ENCODE peak calls at places on chromosome 9, in five cellular contexts. One of them, this sample, is unnamed.

GRCh38 chr9:16092627-16093091 is 539.8 kb downstream of the CCDC171 start:
- DNase-seq in K562: no peak
- DNase-seq in A549: no peak
- DNase-seq in HepG2: no peak
- DNase-seq in H1: no peak
- DNase-seq in this sample: no peak

GRCh38 chr9:112439171-112439570 is 47.5 kb upstream of the KIAA1958 start:
- DNase-seq in K562: no peak
- DNase-seq in A549: no peak
- DNase-seq in HepG2: no peak
- DNase-seq in H1: no peak
- DNase-seq in this sample: no peak

GRCh38 chr9:73807956-73808355 is 656.3 kb downstream of the ANXA1 start:
- DNase-seq in K562: no peak
- DNase-seq in A549: no peak
- DNase-seq in HepG2: no peak
- DNase-seq in H1: no peak
- DNase-seq in this sample: no peak

GRCh38 chr9:69829484-69829883 is 8.9 kb downstream of the CFAP95 start:
- DNase-seq in K562: no peak
- DNase-seq in A549: no peak
- DNase-seq in HepG2: no peak
- DNase-seq in H1: no peak
- DNase-seq in this sample: no peak

GRCh38 chr9:79652598-79652997 is 80.8 kb downstream of the TLE4 start:
- DNase-seq in K562: no peak
- DNase-seq in A549: no peak
- DNase-seq in HepG2: no peak
- DNase-seq in H1: no peak
- DNase-seq in this sample: peak; percentile 53

GRCh38 chr9:116632990-116633441 is 54.1 kb upstream of the TRIM32 start:
- DNase-seq in K562: no peak
- DNase-seq in A549: no peak
- DNase-seq in HepG2: no peak
- DNase-seq in H1: no peak
- DNase-seq in this sample: peak; percentile 44

GRCh38 chr9:129285382-129285781 is 107.3 kb upstream of the IER5L start:
- DNase-seq in K562: no peak
- DNase-seq in A549: no peak
- DNase-seq in HepG2: no peak
- DNase-seq in H1: no peak
- DNase-seq in this sample: no peak

GRCh38 chr9:4666042-4666699 is at the start of gene SPATA6L:
- DNase-seq in K562: no peak
- DNase-seq in A549: peak; percentile 63
- DNase-seq in HepG2: peak; percentile 11
- DNase-seq in H1: peak; percentile 52
- DNase-seq in this sample: peak; percentile 45

GRCh38 chr9:2367970-2368369 is 253.6 kb upstream of the VLDLR start:
- DNase-seq in K562: no peak
- DNase-seq in A549: no peak
- DNase-seq in HepG2: no peak
- DNase-seq in H1: no peak
- DNase-seq in this sample: no peak

GRCh38 chr9:135076876-135077430 is 10.5 kb upstream of the OLFM1 start:
- DNase-seq in K562: no peak
- DNase-seq in A549: no peak
- DNase-seq in HepG2: no peak
- DNase-seq in H1: no peak
- DNase-seq in this sample: no peak

GRCh38 chr9:93958121-93958874 is 3.1 kb upstream of the BARX1 start:
- DNase-seq in K562: no peak
- DNase-seq in A549: no peak
- DNase-seq in HepG2: no peak
- DNase-seq in H1: peak; percentile 75
- DNase-seq in this sample: no peak

GRCh38 chr9:93960221-93960970 is 5.2 kb upstream of the BARX1 start:
- DNase-seq in K562: no peak
- DNase-seq in A549: no peak
- DNase-seq in HepG2: no peak
- DNase-seq in H1: peak; percentile 72
- DNase-seq in this sample: no peak

GRCh38 chr9:93959739-93960154 is 4.6 kb upstream of the BARX1 start:
- DNase-seq in K562: no peak
- DNase-seq in A549: no peak
- DNase-seq in HepG2: no peak
- DNase-seq in H1: no peak
- DNase-seq in this sample: no peak

GRCh38 chr9:93960971-93961841 is 6.1 kb upstream of the BARX1 start:
- DNase-seq in K562: no peak
- DNase-seq in A549: no peak
- DNase-seq in HepG2: no peak
- DNase-seq in H1: no peak
- DNase-seq in this sample: no peak

DNA sequence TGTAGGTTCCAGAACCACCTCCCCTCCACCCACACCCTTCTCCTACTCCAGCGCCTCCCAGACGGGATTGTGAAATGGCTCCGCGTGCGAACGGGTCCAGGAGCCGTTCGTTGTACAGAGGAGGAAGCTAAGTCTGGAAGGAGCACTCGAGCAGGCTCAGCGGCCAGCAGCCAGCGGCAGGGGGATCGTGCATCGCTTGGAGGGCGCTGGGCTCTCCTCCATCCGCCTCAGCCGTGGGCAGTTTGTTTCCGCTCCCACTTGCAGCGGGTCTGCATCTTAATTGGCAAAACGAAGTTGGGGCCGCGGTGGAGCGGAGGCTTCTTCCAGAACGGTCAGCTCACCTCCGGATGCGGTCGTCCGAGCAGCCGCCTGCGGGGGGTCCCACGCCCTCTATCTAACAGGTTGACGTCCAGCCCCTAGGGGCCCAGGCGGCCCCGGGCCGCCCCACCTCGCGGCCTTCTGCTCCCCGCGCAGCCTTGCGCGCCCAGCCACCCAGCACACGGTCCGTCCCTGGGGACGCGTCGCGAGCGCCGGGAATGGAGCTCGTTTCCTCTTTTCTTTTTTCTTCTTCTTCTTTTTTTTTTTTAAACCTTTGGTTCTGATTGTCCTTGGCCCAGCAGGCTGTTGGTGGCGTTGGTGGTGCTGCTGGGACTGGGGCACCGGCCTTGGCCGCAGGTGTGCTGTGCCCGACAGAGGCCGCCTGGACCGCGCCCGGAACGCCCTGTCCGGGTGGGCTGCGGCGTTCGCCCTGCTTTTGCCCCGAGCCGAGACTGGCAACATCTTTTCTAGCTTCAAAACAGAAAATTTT is 3.9 kb upstream of the BARX1 start:
- DNase-seq in K562: no peak
- DNase-seq in A549: no peak
- DNase-seq in HepG2: no peak
- DNase-seq in H1: peak; percentile 75
- DNase-seq in this sample: peak; percentile 7
- TF ChIP-seq MAFK in K562: no peak
- TF ChIP-seq MAFK in A549: no peak
- TF ChIP-seq MAFK in HepG2: no peak
- TF ChIP-seq MAFK in H1: no peak
- TF ChIP-seq MAFK in this sample: no peak

GRCh38 chr9:127279717-127280285 is 15.2 kb downstream of the GARNL3 start:
- DNase-seq in K562: no peak
- DNase-seq in A549: no peak
- DNase-seq in HepG2: peak; percentile 25
- DNase-seq in H1: no peak
- DNase-seq in this sample: no peak
- TF ChIP-seq MAFK in K562: no peak
- TF ChIP-seq MAFK in A549: no peak
- TF ChIP-seq MAFK in HepG2: no peak
- TF ChIP-seq MAFK in H1: no peak
- TF ChIP-seq MAFK in this sample: no peak

GRCh38 chr9:76652894-76653293 is 111.3 kb upstream of the PCA3 start:
- DNase-seq in K562: no peak
- DNase-seq in A549: no peak
- DNase-seq in HepG2: no peak
- DNase-seq in H1: no peak
- DNase-seq in this sample: peak; percentile 37

GRCh38 chr9:76655121-76655531 is 109.1 kb upstream of the PCA3 start:
- DNase-seq in K562: no peak
- DNase-seq in A549: no peak
- DNase-seq in HepG2: no peak
- DNase-seq in H1: no peak
- DNase-seq in this sample: no peak

GRCh38 chr9:76655970-76656369 is 108.3 kb upstream of the PCA3 start:
- DNase-seq in K562: no peak
- DNase-seq in A549: no peak
- DNase-seq in HepG2: no peak
- DNase-seq in H1: no peak
- DNase-seq in this sample: no peak

GRCh38 chr9:76654575-76654974 is 109.7 kb upstream of the PCA3 start:
- DNase-seq in K562: no peak
- DNase-seq in A549: no peak
- DNase-seq in HepG2: no peak
- DNase-seq in H1: no peak
- DNase-seq in this sample: peak; percentile 97

GRCh38 chr9:76654051-76654461 is 110.2 kb upstream of the PCA3 start:
- DNase-seq in K562: no peak
- DNase-seq in A549: no peak
- DNase-seq in HepG2: no peak
- DNase-seq in H1: no peak
- DNase-seq in this sample: no peak
- TF ChIP-seq MAFK in K562: no peak
- TF ChIP-seq MAFK in A549: no peak
- TF ChIP-seq MAFK in HepG2: no peak
- TF ChIP-seq MAFK in H1: no peak
- TF ChIP-seq MAFK in this sample: no peak

DNA sequence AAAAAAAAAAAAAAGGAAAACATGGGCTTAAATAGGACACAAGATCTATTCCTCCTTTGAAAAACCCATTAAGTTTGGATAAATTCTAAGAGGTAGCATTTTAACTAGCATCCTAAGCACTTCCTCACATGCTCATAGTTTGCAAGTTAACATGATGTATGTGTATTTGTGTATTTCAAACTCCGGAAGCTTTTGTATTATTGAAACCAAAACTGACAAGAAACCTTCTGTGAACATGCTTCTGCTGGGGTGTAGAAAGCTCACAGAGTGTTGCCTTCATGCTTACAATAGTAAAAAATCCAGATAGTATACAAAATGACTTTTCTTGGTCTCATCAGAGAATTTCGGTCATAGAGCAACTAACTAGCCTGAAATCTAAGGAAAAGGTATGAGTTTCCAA is 103.8 kb downstream of the SH3GL2 start:
- DNase-seq in K562: no peak
- DNase-seq in A549: no peak
- DNase-seq in HepG2: no peak
- DNase-seq in H1: no peak
- DNase-seq in this sample: no peak
- TF ChIP-seq MAFK in K562: no peak
- TF ChIP-seq MAFK in A549: no peak
- TF ChIP-seq MAFK in HepG2: no peak
- TF ChIP-seq MAFK in H1: no peak
- TF ChIP-seq MAFK in this sample: no peak

GRCh38 chr9:110443146-110443877 is 105.6 kb upstream of the TXNDC8 start:
- DNase-seq in K562: no peak
- DNase-seq in A549: peak; percentile 19
- DNase-seq in HepG2: peak; percentile 1
- DNase-seq in H1: no peak
- DNase-seq in this sample: peak; percentile 84

GRCh38 chr9:110443878-110444245 is 106.2 kb upstream of the TXNDC8 start:
- DNase-seq in K562: no peak
- DNase-seq in A549: no peak
- DNase-seq in HepG2: no peak
- DNase-seq in H1: no peak
- DNase-seq in this sample: peak; percentile 80

GRCh38 chr9:110444911-110445310 is 107.2 kb upstream of the TXNDC8 start:
- DNase-seq in K562: no peak
- DNase-seq in A549: no peak
- DNase-seq in HepG2: no peak
- DNase-seq in H1: no peak
- DNase-seq in this sample: peak; percentile 86

GRCh38 chr9:110440161-110440560 is 102.5 kb upstream of the TXNDC8 start:
- DNase-seq in K562: no peak
- DNase-seq in A549: no peak
- DNase-seq in HepG2: no peak
- DNase-seq in H1: no peak
- DNase-seq in this sample: peak; percentile 96

DNA sequence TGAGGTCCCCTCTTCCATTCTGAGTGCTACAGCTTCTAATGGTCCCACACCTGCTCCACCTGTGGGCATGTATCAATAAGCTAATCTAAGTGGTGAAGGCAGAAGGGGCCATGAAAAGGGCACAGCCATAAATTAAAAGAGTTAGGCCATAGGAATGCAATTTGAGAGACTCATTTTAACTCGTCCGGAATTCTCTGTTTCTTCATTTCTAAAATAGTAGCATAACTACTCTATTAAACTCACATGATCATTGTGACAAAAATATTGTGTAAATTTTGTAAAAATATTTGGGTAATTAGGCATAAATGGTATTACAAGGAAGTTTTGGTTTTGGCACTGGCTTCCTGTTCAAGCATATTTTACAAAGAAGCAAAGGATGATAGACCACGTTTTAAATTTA is 103.1 kb upstream of the TXNDC8 start:
- DNase-seq in K562: no peak
- DNase-seq in A549: no peak
- DNase-seq in HepG2: no peak
- DNase-seq in H1: no peak
- DNase-seq in this sample: no peak
- TF ChIP-seq MAFK in K562: no peak
- TF ChIP-seq MAFK in A549: no peak
- TF ChIP-seq MAFK in HepG2: no peak
- TF ChIP-seq MAFK in H1: no peak
- TF ChIP-seq MAFK in this sample: no peak

GRCh38 chr9:88075966-88076285 is 62.3 kb downstream of the SPATA31C2 start:
- DNase-seq in K562: no peak
- DNase-seq in A549: no peak
- DNase-seq in HepG2: no peak
- DNase-seq in H1: no peak
- DNase-seq in this sample: no peak

GRCh38 chr9:88077071-88077617 is 61.1 kb downstream of the SPATA31C2 start:
- DNase-seq in K562: no peak
- DNase-seq in A549: no peak
- DNase-seq in HepG2: no peak
- DNase-seq in H1: no peak
- DNase-seq in this sample: no peak

GRCh38 chr9:88074931-88075330 is 63.3 kb downstream of the SPATA31C2 start:
- DNase-seq in K562: no peak
- DNase-seq in A549: no peak
- DNase-seq in HepG2: no peak
- DNase-seq in H1: no peak
- DNase-seq in this sample: no peak

GRCh38 chr9:88072831-88073365 is 65.4 kb downstream of the SPATA31C2 start:
- DNase-seq in K562: no peak
- DNase-seq in A549: no peak
- DNase-seq in HepG2: no peak
- DNase-seq in H1: no peak
- DNase-seq in this sample: no peak

GRCh38 chr9:88076286-88077070 is 61.8 kb downstream of the SPATA31C2 start:
- DNase-seq in K562: peak; percentile 42
- DNase-seq in A549: peak; percentile 82
- DNase-seq in HepG2: peak; percentile 50
- DNase-seq in H1: peak; percentile 83
- DNase-seq in this sample: peak; percentile 55
- TF ChIP-seq MAFK in K562: no peak
- TF ChIP-seq MAFK in A549: no peak
- TF ChIP-seq MAFK in HepG2: no peak
- TF ChIP-seq MAFK in H1: no peak
- TF ChIP-seq MAFK in this sample: no peak

GRCh38 chr9:124774131-124774978 is 2.6 kb upstream of the OLFML2A start:
- DNase-seq in K562: peak; percentile 78
- DNase-seq in A549: peak; percentile 83
- DNase-seq in HepG2: peak; percentile 61
- DNase-seq in H1: peak; percentile 98
- DNase-seq in this sample: peak; percentile 73
- TF ChIP-seq MAFK in K562: no peak
- TF ChIP-seq MAFK in A549: no peak
- TF ChIP-seq MAFK in HepG2: no peak
- TF ChIP-seq MAFK in H1: no peak
- TF ChIP-seq MAFK in this sample: no peak